ENCODE peak calls at places on chromosomes 13 and 19, in seven cellular contexts. D, R, W, G, S, A and M are unnamed samples.

GRCh38 chr13:113837554-113838355 is 26.1 kb downstream of the GAS6 start:
- DNase-seq in S (no peak), G (no peak), R (no peak), D (no peak), A (peak; percentile 89), W (peak; percentile 99), M (no peak)

GRCh38 chr13:111614613-111615012 is 294.2 kb downstream of the TEX29 start:
- DNase-seq in G (no peak), S (no peak), W (no peak), R (no peak), D (peak; percentile 27), A (no peak), M (no peak)

GRCh38 chr13:110853235-110853721 is 61.6 kb downstream of the ANKRD10 start:
- DNase-seq in G (no peak), W (no peak), S (no peak), R (no peak), A (no peak), D (no peak), M (no peak)

GRCh38 chr13:102369303-102369702 is 32.5 kb downstream of the FGF14 start:
- DNase-seq in G (no peak), A (no peak), W (no peak), S (no peak), D (no peak), R (no peak), M (no peak)

GRCh38 chr19:56253737-56254136 is 18.8 kb upstream of the EDDM13 start:
- DNase-seq in R (no peak), G (no peak), A (no peak), D (peak; percentile 48), W (peak; percentile 29), S (no peak), M (no peak)

GRCh38 chr19:33063356-33064116 is 1.2 kb downstream of the RHPN2 start:
- DNase-seq in S (no peak), W (no peak), R (no peak), D (no peak), G (no peak), A (no peak), M (no peak)

GRCh38 chr13:20353973-20354372 is 121.9 kb upstream of the GJB6 start:
- DNase-seq in D (no peak), A (no peak), W (no peak), S (no peak), R (no peak), G (no peak), M (no peak)

GRCh38 chr13:67515895-67516294 is 285.8 kb upstream of the PCDH9 start:
- DNase-seq in W (peak; percentile 63), S (no peak), R (no peak), G (no peak), A (no peak), D (no peak), M (no peak)

GRCh38 chr13:76019421-76020044 is 383.4 kb downstream of the LMO7 start:
- DNase-seq in W (no peak), A (peak; percentile 51), G (no peak), R (no peak), D (no peak), S (no peak), M (no peak)

GRCh38 chr19:7773841-7774240 is 10.8 kb downstream of the CLEC4M start:
- DNase-seq in D (no peak), S (no peak), R (no peak), G (no peak), W (no peak), A (no peak), M (no peak)

GRCh38 chr19:45681391-45682015 is 10.2 kb downstream of the SNRPD2 start:
- DNase-seq in W (peak; percentile 72), A (peak; percentile 93), R (peak; percentile 91), G (peak; percentile 80), D (peak; percentile 81), S (peak; percentile 60), M (peak; percentile 91)

GRCh38 chr13:60654405-60654804 is 257.4 kb downstream of the TDRD3 start:
- DNase-seq in S (no peak), D (no peak), G (no peak), R (no peak), A (no peak), W (no peak), M (peak; percentile 12)

GRCh38 chr19:2628597-2628996 is 73.9 kb downstream of the GNG7 start:
- DNase-seq in A (no peak), D (no peak), G (no peak), S (no peak), R (no peak), W (no peak), M (no peak)

GRCh38 chr13:97574926-97575325 is 141.0 kb downstream of the RAP2A start:
- DNase-seq in W (no peak), D (no peak), G (no peak), R (peak; percentile 28), S (no peak), A (no peak), M (peak; percentile 8)

GRCh38 chr13:42113478-42113877 is 65.0 kb downstream of the DGKH start:
- DNase-seq in W (no peak), A (no peak), S (no peak), R (no peak), G (no peak), D (no peak), M (no peak)

GRCh38 chr13:37878496-37878895 is 8.9 kb upstream of the TRPC4 start:
- DNase-seq in R (no peak), A (no peak), D (no peak), S (no peak), W (peak; percentile 18), G (no peak), M (no peak)

GRCh38 chr19:18156841-18157464 is 4.0 kb downstream of the PIK3R2 start:
- DNase-seq in S (no peak), W (peak; percentile 79), R (no peak), G (no peak), A (peak; percentile 95), D (peak; percentile 82), M (no peak)

GRCh38 chr19:3003046-3003445 is 25.7 kb downstream of the TLE6 start:
- DNase-seq in D (no peak), W (no peak), A (no peak), G (no peak), S (no peak), R (no peak), M (no peak)

GRCh38 chr13:99078014-99078771 is 100.3 kb upstream of the DOCK9 start:
- DNase-seq in S (no peak), G (no peak), D (no peak), A (no peak), W (no peak), R (no peak), M (no peak)

GRCh38 chr13:57627663-57628062 is 3.9 kb upstream of the PCDH17 start:
- DNase-seq in A (no peak), W (no peak), D (no peak), G (no peak), S (peak; percentile 65), R (no peak), M (no peak)

GRCh38 chr19:34134190-34135032 is 37.9 kb upstream of the LSM14A start:
- DNase-seq in R (peak; percentile 94), W (peak; percentile 71), A (peak; percentile 97), S (no peak), D (peak; percentile 83), G (peak; percentile 93), M (peak; percentile 93)

GRCh38 chr19:13880059-13880672 is 3.2 kb downstream of the NANOS3 start:
- DNase-seq in A (peak; percentile 99), R (peak; percentile 100), D (peak; percentile 91), W (peak; percentile 92), S (peak; percentile 17), G (peak; percentile 99), M (peak; percentile 97)

GRCh38 chr19:6752257-6753177 is 13.0 kb downstream of the TRIP10 start:
- DNase-seq in G (no peak), S (no peak), A (peak; percentile 65), R (no peak), W (no peak), D (no peak), M (no peak)

GRCh38 chr19:18597809-18598660 is 8.6 kb downstream of the CRLF1 start:
- DNase-seq in G (no peak), R (no peak), S (no peak), A (no peak), W (no peak), D (no peak), M (no peak)

GRCh38 chr13:94311893-94312292 is 167.6 kb downstream of the DCT start:
- DNase-seq in A (no peak), R (no peak), D (no peak), W (no peak), S (no peak), G (no peak), M (no peak)

GRCh38 chr19:47644743-47645499 is 36.0 kb downstream of the BICRA start:
- DNase-seq in D (no peak), G (no peak), R (no peak), W (no peak), A (no peak), S (no peak), M (no peak)

GRCh38 chr19:6362351-6362801 is 1.0 kb downstream of the CLPP start:
- DNase-seq in G (no peak), A (no peak), S (no peak), W (no peak), D (no peak), R (peak; percentile 45), M (peak; percentile 80)

GRCh38 chr19:31099470-31100190 is 249.6 kb downstream of the TSHZ3 start:
- DNase-seq in R (no peak), A (no peak), D (no peak), G (no peak), S (no peak), W (peak; percentile 8), M (no peak)

GRCh38 chr13:113815151-113816058 is 48.5 kb downstream of the GAS6 start:
- DNase-seq in R (peak; percentile 45), G (no peak), D (no peak), S (no peak), A (no peak), W (no peak), M (peak; percentile 19)

GRCh38 chr19:35462476-35462953 is 14.5 kb downstream of the FFAR2 start:
- DNase-seq in S (no peak), W (no peak), R (peak; percentile 39), A (no peak), G (no peak), D (no peak), M (peak; percentile 74)

GRCh38 chr13:61779456-61779855 is 363.8 kb upstream of the PCDH20 start:
- DNase-seq in W (no peak), A (no peak), R (no peak), D (no peak), G (no peak), S (no peak), M (no peak)

GRCh38 chr19:39342647-39343305 is 555 bp downstream of the SAMD4B start:
- DNase-seq in D (no peak), G (no peak), A (peak; percentile 72), W (no peak), R (no peak), S (no peak), M (no peak)

GRCh38 chr19:17332677-17333581 is 1.7 kb downstream of the ANO8 start:
- DNase-seq in A (no peak), W (no peak), G (no peak), R (peak; percentile 74), S (no peak), D (peak; percentile 16), M (peak; percentile 76)

GRCh38 chr19:20078696-20079095 is 896 bp downstream of the ZNF90 start:
- DNase-seq in S (no peak), G (no peak), A (peak; percentile 67), D (no peak), W (peak; percentile 38), R (peak; percentile 28), M (no peak)

GRCh38 chr13:113064534-113065405 is 40.8 kb upstream of the F7 start:
- DNase-seq in G (no peak), R (no peak), S (peak; percentile 75), W (no peak), D (no peak), A (no peak), M (no peak)

GRCh38 chr13:24243311-24243710 is 66.1 kb upstream of the C1QTNF9 start:
- DNase-seq in R (no peak), G (no peak), W (no peak), A (no peak), S (no peak), D (no peak), M (no peak)